ENCODE peak calls at places on chromosome 6, in six cellular contexts. B, M, N, R, X and O are unnamed samples.

GRCh38 chr6:25017486-25017885 is 81.7 kb upstream of the RIPOR2 start:
- DNase-seq in B (no peak), M (no peak), N (no peak), R (peak), X (no peak), O (no peak)

GRCh38 chr6:166624275-166624674 is 2.8 kb downstream of the RPS6KA2 start:
- DNase-seq in B (peak), M (peak), N (no peak), R (no peak), X (no peak), O (no peak)

GRCh38 chr6:92495246-92495645 is 924.1 kb downstream of the EPHA7 start:
- DNase-seq in B (no peak), M (no peak), N (no peak), R (peak), X (no peak), O (no peak)

GRCh38 chr6:79946242-79946641 is 1.1 kb downstream of the ELOVL4 start:
- DNase-seq in B (no peak), M (no peak), N (peak), R (no peak), X (no peak), O (peak)

GRCh38 chr6:38438097-38438496 is 201.6 kb downstream of the BTBD9 start:
- DNase-seq in B (no peak), M (no peak), N (no peak), R (no peak), X (no peak), O (no peak)

GRCh38 chr6:156946370-156946936 is 169.3 kb downstream of the ARID1B start:
- DNase-seq in B (no peak), M (no peak), N (no peak), R (no peak), X (no peak), O (no peak)

GRCh38 chr6:158152659-158153058 is 15.4 kb downstream of the SERAC1 start:
- DNase-seq in B (no peak), M (no peak), N (peak), R (no peak), X (no peak), O (no peak)

GRCh38 chr6:4853782-4854511 is 77.7 kb downstream of the CDYL start:
- DNase-seq in B (no peak), M (no peak), N (peak), R (no peak), X (no peak), O (peak)

GRCh38 chr6:28353981-28354676 is 4.4 kb downstream of the ZKSCAN3 start:
- DNase-seq in B (no peak), M (no peak), N (no peak), R (peak), X (peak), O (no peak)

GRCh38 chr6:1724616-1725015 is 114.9 kb downstream of the FOXC1 start:
- DNase-seq in B (no peak), M (no peak), N (no peak), R (peak), X (no peak), O (no peak)

GRCh38 chr6:103122766-103123601 is 1729.5 kb downstream of the GRIK2 start:
- DNase-seq in B (no peak), M (no peak), N (peak), R (no peak), X (peak), O (peak)

GRCh38 chr6:141364232-141364631 is 768.5 kb upstream of the GJE1 start:
- DNase-seq in B (no peak), M (no peak), N (no peak), R (no peak), X (no peak), O (no peak)

GRCh38 chr6:40953486-40953885 is 85.5 kb downstream of the UNC5CL start:
- DNase-seq in B (no peak), M (no peak), N (no peak), R (no peak), X (no peak), O (no peak)

GRCh38 chr6:147958683-147959082 is 384.0 kb upstream of the SASH1 start:
- DNase-seq in B (no peak), M (no peak), N (no peak), R (peak), X (peak), O (no peak)

GRCh38 chr6:166958926-166959861 is 2.8 kb upstream of the RNASET2 start:
- DNase-seq in B (no peak), M (no peak), N (peak), R (no peak), X (no peak), O (peak)

GRCh38 chr6:7910298-7910653 is 312 bp downstream of the TXNDC5 start:
- DNase-seq in B (no peak), M (no peak), N (no peak), R (no peak), X (no peak), O (peak)

GRCh38 chr6:129936329-129937165 is 75.4 kb upstream of the TMEM244 start:
- DNase-seq in B (no peak), M (no peak), N (peak), R (no peak), X (no peak), O (peak)

GRCh38 chr6:54335871-54336270 is 27.6 kb downstream of the TINAG start:
- DNase-seq in B (peak), M (no peak), N (peak), R (no peak), X (no peak), O (no peak)

GRCh38 chr6:10505529-10505928 is 15.6 kb upstream of the GCNT2 start:
- DNase-seq in B (no peak), M (no peak), N (peak), R (no peak), X (no peak), O (no peak)

GRCh38 chr6:112946051-112946450 is 598.9 kb downstream of the RFPL4B start:
- DNase-seq in B (no peak), M (no peak), N (no peak), R (no peak), X (no peak), O (no peak)

GRCh38 chr6:44008821-44009370 is 118.4 kb downstream of the MRPL14 start:
- DNase-seq in B (no peak), M (no peak), N (no peak), R (no peak), X (peak), O (no peak)

GRCh38 chr6:44012078-44012493 is 115.2 kb downstream of the MRPL14 start:
- DNase-seq in B (peak), M (no peak), N (no peak), R (no peak), X (peak), O (no peak)

GRCh38 chr6:44009425-44010321 is 117.6 kb downstream of the MRPL14 start:
- DNase-seq in B (no peak), M (no peak), N (no peak), R (no peak), X (peak), O (no peak)

GRCh38 chr6:44011350-44011925 is 115.8 kb downstream of the MRPL14 start:
- DNase-seq in B (no peak), M (no peak), N (no peak), R (no peak), X (no peak), O (no peak)

DNA sequence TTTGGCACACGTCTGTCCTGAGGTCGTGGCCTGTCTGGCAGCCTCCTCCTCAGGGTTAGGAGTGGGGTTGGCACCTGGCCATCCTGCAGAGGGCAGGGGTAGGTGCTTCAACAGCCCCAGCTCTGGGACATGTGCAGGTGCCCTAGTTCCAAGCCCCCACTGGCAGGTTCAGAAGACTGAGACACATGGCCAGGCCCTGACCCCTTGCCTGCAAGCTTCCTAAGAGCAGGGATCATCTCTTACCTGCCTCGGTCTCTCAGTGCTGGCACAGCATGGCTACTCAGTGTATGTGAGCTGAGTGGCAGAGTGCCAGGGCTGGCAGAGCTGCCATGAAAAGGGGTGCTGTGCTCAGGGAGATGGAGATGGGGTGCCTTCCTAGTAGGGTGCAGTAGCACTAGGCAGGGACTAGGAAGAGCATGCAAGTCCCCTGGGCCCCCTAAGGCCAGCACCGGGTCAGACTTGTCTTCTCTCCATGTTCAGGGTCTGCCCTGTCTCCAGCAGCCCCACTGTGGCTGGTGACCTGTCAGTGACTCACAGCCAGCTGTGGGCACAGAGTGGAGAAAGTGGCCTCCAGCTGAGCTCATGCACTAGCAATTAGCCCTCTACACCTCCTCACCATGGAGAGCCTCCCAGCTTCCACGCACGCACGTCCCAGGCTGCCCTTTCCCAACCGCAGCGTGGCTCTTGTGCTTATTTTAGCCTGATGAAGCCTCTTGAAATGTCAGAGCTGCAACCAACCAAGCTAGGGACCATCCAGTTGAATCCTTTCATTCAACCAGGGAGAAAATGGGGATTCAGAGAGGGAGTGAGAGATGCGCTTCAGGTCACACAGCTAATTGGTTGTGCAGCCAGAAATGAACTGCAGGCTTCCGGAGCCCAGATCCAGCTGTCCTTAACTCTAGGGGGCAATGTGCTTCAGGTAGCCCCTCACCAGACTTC is 116.6 kb downstream of the MRPL14 start:
- DNase-seq in B (peak), M (no peak), N (no peak), R (no peak), X (peak), O (peak)
- TF ChIP-seq CTCF in B (no peak), M (no peak), N (no peak), R (no peak), X (no peak), O (no peak)

DNA sequence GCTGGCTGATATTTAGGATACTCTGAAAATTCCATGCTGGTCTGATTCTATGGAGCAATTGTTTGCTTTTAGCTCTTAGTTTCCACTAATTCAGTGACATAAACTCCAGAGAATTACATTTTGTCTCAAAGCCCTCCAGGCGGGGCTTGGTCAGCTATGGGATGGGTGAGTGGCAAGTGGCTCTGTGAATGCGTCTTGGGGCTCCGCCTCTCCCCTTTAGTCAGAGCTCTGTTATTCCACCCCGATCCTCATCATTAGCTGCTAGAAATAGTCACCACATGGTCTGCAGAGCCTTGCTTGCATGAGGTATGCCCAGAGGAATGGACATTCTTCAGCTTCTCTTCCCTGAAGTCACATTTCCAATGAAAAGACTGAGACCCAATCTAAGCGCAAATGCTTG is 540.6 kb downstream of the QKI start:
- DNase-seq in B (peak), M (no peak), N (no peak), R (no peak), X (no peak), O (no peak)
- TF ChIP-seq CTCF in B (no peak), M (no peak), N (no peak), R (no peak), X (no peak), O (no peak)

GRCh38 chr6:135183532-135184440 is 2.7 kb downstream of the MYB start:
- DNase-seq in B (no peak), M (no peak), N (peak), R (no peak), X (peak), O (peak)
- TF ChIP-seq CTCF in B (peak), M (no peak), N (peak), R (no peak), X (peak), O (peak)

DNA sequence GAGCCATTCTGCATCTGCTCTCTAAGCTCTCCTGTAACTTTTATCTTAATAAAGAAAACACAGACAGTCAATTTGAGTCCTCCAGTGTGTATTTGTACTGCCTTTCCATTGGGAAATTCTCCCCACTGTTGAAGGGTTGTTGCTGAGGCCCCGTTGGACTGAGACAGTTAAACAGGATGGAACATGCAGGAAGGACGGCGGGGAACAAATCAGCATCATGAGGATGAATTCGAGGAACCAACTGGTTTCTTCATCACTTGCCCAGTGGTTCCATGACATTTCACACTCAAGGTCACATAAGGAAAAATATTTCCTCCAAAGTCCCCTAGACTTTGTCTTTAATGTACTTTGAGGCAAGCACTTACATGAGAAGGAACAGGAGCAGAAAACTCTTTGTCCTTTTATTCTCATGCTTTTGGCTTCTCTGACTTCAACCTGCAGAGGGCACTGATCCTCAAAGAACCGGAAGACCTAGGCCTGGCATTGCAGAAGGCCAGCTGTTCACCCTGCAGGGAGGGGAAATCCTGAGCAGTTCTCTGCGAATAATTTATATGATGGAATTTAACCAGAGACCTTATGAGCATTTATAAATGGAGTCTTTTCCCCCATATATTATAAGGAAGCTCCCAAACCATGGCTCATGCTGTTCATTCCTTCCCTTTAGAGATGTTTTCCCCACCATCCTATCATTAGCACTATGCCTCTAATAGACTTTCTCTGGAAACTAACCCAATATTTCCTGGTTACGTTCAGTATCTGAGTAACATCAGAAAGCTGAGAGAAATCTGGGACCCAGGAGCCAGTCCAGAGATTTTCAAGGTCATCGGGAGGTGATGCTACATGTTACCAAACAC is 55.2 kb upstream of the ADGRF1 start:
- DNase-seq in B (peak), M (peak), N (peak), R (peak), X (peak), O (peak)
- TF ChIP-seq CTCF in B (peak), M (peak), N (peak), R (no peak), X (peak), O (peak)